ENCODE peak calls at places on chromosomes 16 and 17, in ten cellular contexts. One of them, this sample, is unnamed.

GRCh38 chr16:81831722-81832126 is 52.6 kb downstream of the PLCG2 start:
- DNase-seq in cardiac muscle cell: no peak
- DNase-seq in NCI-H345: no peak
- DNase-seq in pancreas: no peak
- DNase-seq in activated CD4-positive, alpha-beta T cell treated with anti-CD3 and anti-CD28 coated beads, Interleukin-2, amount 50 U/mL, for 1 hour: peak; percentile 4
- DNase-seq in EL: no peak
- DNase-seq in GM23338: peak; percentile 34
- DNase-seq in progenitor cell of endocrine pancreas: no peak
- DNase-seq in NCI-H1694 treated with DMSO at 0.1 percent for 48 hours: no peak
- DNase-seq in H54: no peak
- DNase-seq in this sample: peak; percentile 99

GRCh38 chr17:65630502-65630901 is 69.1 kb upstream of the AXIN2 start:
- DNase-seq in cardiac muscle cell: no peak
- DNase-seq in NCI-H345: no peak
- DNase-seq in pancreas: no peak
- DNase-seq in activated CD4-positive, alpha-beta T cell treated with anti-CD3 and anti-CD28 coated beads, Interleukin-2, amount 50 U/mL, for 1 hour: no peak
- DNase-seq in EL: no peak
- DNase-seq in GM23338: no peak
- DNase-seq in progenitor cell of endocrine pancreas: no peak
- DNase-seq in NCI-H1694 treated with DMSO at 0.1 percent for 48 hours: no peak
- DNase-seq in H54: no peak
- DNase-seq in this sample: no peak

GRCh38 chr17:41678411-41678906 is 10.2 kb upstream of the EIF1 start:
- DNase-seq in cardiac muscle cell: no peak
- DNase-seq in NCI-H345: no peak
- DNase-seq in pancreas: no peak
- DNase-seq in activated CD4-positive, alpha-beta T cell treated with anti-CD3 and anti-CD28 coated beads, Interleukin-2, amount 50 U/mL, for 1 hour: no peak
- DNase-seq in EL: peak; percentile 45
- DNase-seq in GM23338: no peak
- DNase-seq in progenitor cell of endocrine pancreas: no peak
- DNase-seq in NCI-H1694 treated with DMSO at 0.1 percent for 48 hours: no peak
- DNase-seq in H54: peak; percentile 31
- DNase-seq in this sample: peak; percentile 63

GRCh38 chr17:40596261-40596919 is 31.1 kb upstream of the CCR7 start:
- DNase-seq in cardiac muscle cell: no peak
- DNase-seq in NCI-H345: peak; percentile 60
- DNase-seq in pancreas: no peak
- DNase-seq in activated CD4-positive, alpha-beta T cell treated with anti-CD3 and anti-CD28 coated beads, Interleukin-2, amount 50 U/mL, for 1 hour: no peak
- DNase-seq in EL: no peak
- DNase-seq in GM23338: peak; percentile 54
- DNase-seq in progenitor cell of endocrine pancreas: no peak
- DNase-seq in NCI-H1694 treated with DMSO at 0.1 percent for 48 hours: no peak
- DNase-seq in H54: no peak
- DNase-seq in this sample: peak; percentile 32

GRCh38 chr17:2853722-2854580 is 57.7 kb downstream of the RAP1GAP2 start:
- DNase-seq in cardiac muscle cell: peak; percentile 60
- DNase-seq in NCI-H345: peak; percentile 38
- DNase-seq in pancreas: peak; percentile 73
- DNase-seq in activated CD4-positive, alpha-beta T cell treated with anti-CD3 and anti-CD28 coated beads, Interleukin-2, amount 50 U/mL, for 1 hour: no peak
- DNase-seq in EL: peak; percentile 39
- DNase-seq in GM23338: peak; percentile 60
- DNase-seq in progenitor cell of endocrine pancreas: peak; percentile 56
- DNase-seq in NCI-H1694 treated with DMSO at 0.1 percent for 48 hours: no peak
- DNase-seq in H54: peak; percentile 64
- DNase-seq in this sample: no peak

GRCh38 chr16:35598696-35599332 is 2139.4 kb downstream of the TP53TG3F start:
- DNase-seq in cardiac muscle cell: no peak
- DNase-seq in NCI-H345: no peak
- DNase-seq in pancreas: no peak
- DNase-seq in activated CD4-positive, alpha-beta T cell treated with anti-CD3 and anti-CD28 coated beads, Interleukin-2, amount 50 U/mL, for 1 hour: no peak
- DNase-seq in EL: no peak
- DNase-seq in GM23338: no peak
- DNase-seq in progenitor cell of endocrine pancreas: no peak
- DNase-seq in NCI-H1694 treated with DMSO at 0.1 percent for 48 hours: no peak
- DNase-seq in H54: no peak
- DNase-seq in this sample: peak; percentile 15

GRCh38 chr16:8816967-8817662 is 19.5 kb downstream of the PMM2 start:
- DNase-seq in cardiac muscle cell: no peak
- DNase-seq in NCI-H345: no peak
- DNase-seq in pancreas: no peak
- DNase-seq in activated CD4-positive, alpha-beta T cell treated with anti-CD3 and anti-CD28 coated beads, Interleukin-2, amount 50 U/mL, for 1 hour: no peak
- DNase-seq in EL: no peak
- DNase-seq in GM23338: no peak
- DNase-seq in progenitor cell of endocrine pancreas: no peak
- DNase-seq in NCI-H1694 treated with DMSO at 0.1 percent for 48 hours: no peak
- DNase-seq in H54: no peak
- DNase-seq in this sample: no peak

GRCh38 chr17:82241183-82241925 is 12.5 kb downstream of the SLC16A3 start:
- DNase-seq in cardiac muscle cell: no peak
- DNase-seq in NCI-H345: no peak
- DNase-seq in pancreas: peak; percentile 41
- DNase-seq in activated CD4-positive, alpha-beta T cell treated with anti-CD3 and anti-CD28 coated beads, Interleukin-2, amount 50 U/mL, for 1 hour: no peak
- DNase-seq in EL: peak; percentile 82
- DNase-seq in GM23338: no peak
- DNase-seq in progenitor cell of endocrine pancreas: no peak
- DNase-seq in NCI-H1694 treated with DMSO at 0.1 percent for 48 hours: peak; percentile 36
- DNase-seq in H54: peak; percentile 84
- DNase-seq in this sample: peak; percentile 52

GRCh38 chr17:17304521-17304985 is 1.4 kb downstream of the NT5M start:
- DNase-seq in cardiac muscle cell: peak; percentile 43
- DNase-seq in NCI-H345: no peak
- DNase-seq in pancreas: no peak
- DNase-seq in activated CD4-positive, alpha-beta T cell treated with anti-CD3 and anti-CD28 coated beads, Interleukin-2, amount 50 U/mL, for 1 hour: no peak
- DNase-seq in EL: no peak
- DNase-seq in GM23338: no peak
- DNase-seq in progenitor cell of endocrine pancreas: no peak
- DNase-seq in NCI-H1694 treated with DMSO at 0.1 percent for 48 hours: no peak
- DNase-seq in H54: no peak
- DNase-seq in this sample: peak; percentile 74

GRCh38 chr17:12859520-12859919 is 70.2 kb downstream of the ARHGAP44 start:
- DNase-seq in cardiac muscle cell: no peak
- DNase-seq in NCI-H345: no peak
- DNase-seq in pancreas: no peak
- DNase-seq in activated CD4-positive, alpha-beta T cell treated with anti-CD3 and anti-CD28 coated beads, Interleukin-2, amount 50 U/mL, for 1 hour: no peak
- DNase-seq in EL: no peak
- DNase-seq in GM23338: no peak
- DNase-seq in progenitor cell of endocrine pancreas: no peak
- DNase-seq in NCI-H1694 treated with DMSO at 0.1 percent for 48 hours: no peak
- DNase-seq in H54: no peak
- DNase-seq in this sample: no peak